ENCODE peak calls at places on chromosomes 4 and X, in eight cellular contexts. P, M, O, W, L, G, A and Y are unnamed samples.

GRCh38 chr4:158781963-158782362 is 13.1 kb downstream of the FNIP2 start:
- DNase-seq in P (no peak), M (no peak), O (no peak), W (no peak), L (no peak), G (no peak), A (no peak), Y (no peak)

GRCh38 chr4:149831656-149832208 is 16.1 kb upstream of the IQCM start:
- DNase-seq in P (no peak), M (peak; percentile 61), O (no peak), W (no peak), L (no peak), G (no peak), A (no peak), Y (no peak)

GRCh38 chr4:121156822-121157769 is 7.0 kb downstream of the TNIP3 start:
- DNase-seq in P (no peak), M (peak; percentile 11), O (peak; percentile 26), W (no peak), L (peak; percentile 24), G (peak; percentile 89), A (no peak), Y (peak; percentile 39)

GRCh38 chr4:13860126-13860525 is 232.6 kb upstream of the BOD1L1 start:
- DNase-seq in P (no peak), M (peak; percentile 7), O (no peak), W (no peak), L (peak; percentile 10), G (peak; percentile 5), A (no peak), Y (no peak)

GRCh38 chrX:96424007-96424406 is 260.6 kb upstream of the DIAPH2 start:
- DNase-seq in P (no peak), M (peak; percentile 11), O (no peak), W (no peak), L (peak; percentile 58), G (peak; percentile 74), A (no peak), Y (no peak)

GRCh38 chrX:136747003-136747986 is 33.4 kb downstream of the ARHGEF6 start:
- DNase-seq in P (no peak), M (no peak), O (no peak), W (no peak), L (no peak), G (peak; percentile 63), A (no peak), Y (no peak)

GRCh38 chrX:45781901-45782553 is 581.4 kb upstream of the DIPK2B start:
- DNase-seq in P (no peak), M (peak; percentile 78), O (no peak), W (no peak), L (peak; percentile 80), G (peak; percentile 73), A (peak; percentile 73), Y (no peak)

GRCh38 chr4:3183008-3183407 is 66.0 kb upstream of the MSANTD1 start:
- DNase-seq in P (no peak), M (no peak), O (no peak), W (no peak), L (no peak), G (no peak), A (no peak), Y (no peak)

GRCh38 chr4:3873446-3874415 is 107.5 kb downstream of the ADRA2C start:
- DNase-seq in P (no peak), M (no peak), O (no peak), W (no peak), L (no peak), G (no peak), A (no peak), Y (no peak)

GRCh38 chrX:1661048-1661921 is 46.4 kb downstream of the ASMT start:
- DNase-seq in P (no peak), M (no peak), O (peak; percentile 81), W (no peak), L (no peak), G (peak; percentile 89), A (no peak), Y (peak; percentile 25)

GRCh38 chrX:96909291-96909690 is 25.6 kb downstream of the RPA4 start:
- DNase-seq in P (no peak), M (no peak), O (no peak), W (no peak), L (peak; percentile 52), G (no peak), A (peak; percentile 51), Y (no peak)

GRCh38 chr4:8914461-8915171 is 43.0 kb upstream of the HMX1 start:
- DNase-seq in P (no peak), M (no peak), O (no peak), W (peak; percentile 46), L (no peak), G (peak; percentile 2), A (no peak), Y (peak; percentile 15)

GRCh38 chrX:71998836-71999509 is 88.3 kb downstream of the NHSL2 start:
- DNase-seq in P (no peak), M (peak; percentile 63), O (peak; percentile 23), W (no peak), L (peak; percentile 36), G (peak; percentile 55), A (no peak), Y (peak; percentile 38)

GRCh38 chrX:69133561-69134542 is 31.4 kb downstream of the PJA1 start:
- DNase-seq in P (no peak), M (peak; percentile 79), O (no peak), W (no peak), L (peak; percentile 67), G (peak; percentile 25), A (peak; percentile 63), Y (no peak)

GRCh38 chrX:153668423-153669173 is 5.0 kb downstream of the PNCK start:
- DNase-seq in P (no peak), M (no peak), O (no peak), W (no peak), L (no peak), G (no peak), A (no peak), Y (no peak)

GRCh38 chr4:107818301-107818910 is 6.3 kb upstream of the SGMS2 start:
- DNase-seq in P (no peak), M (peak; percentile 14), O (no peak), W (no peak), L (no peak), G (peak; percentile 42), A (peak; percentile 44), Y (no peak)

GRCh38 chr4:105061136-105061696 is 85.5 kb upstream of the TET2 start:
- DNase-seq in P (no peak), M (peak; percentile 85), O (peak; percentile 16), W (no peak), L (peak; percentile 94), G (peak; percentile 91), A (peak; percentile 36), Y (no peak)

GRCh38 chr4:153514001-153514526 is 47.9 kb downstream of the TMEM131L start:
- DNase-seq in P (no peak), M (peak; percentile 43), O (no peak), W (no peak), L (peak; percentile 96), G (no peak), A (peak; percentile 84), Y (no peak)

GRCh38 chrX:96685205-96686099 is 810 bp downstream of the DIAPH2 start:
- DNase-seq in P (no peak), M (peak; percentile 55), O (peak; percentile 17), W (no peak), L (peak; percentile 55), G (peak; percentile 90), A (peak; percentile 45), Y (peak; percentile 41)

GRCh38 chrX:69535661-69536060 is 31.5 kb downstream of the NALF2 start:
- DNase-seq in P (no peak), M (no peak), O (no peak), W (no peak), L (no peak), G (no peak), A (no peak), Y (no peak)

GRCh38 chrX:19839770-19840254 is 47.6 kb downstream of the SH3KBP1 start:
- DNase-seq in P (no peak), M (peak; percentile 72), O (no peak), W (no peak), L (no peak), G (peak; percentile 77), A (no peak), Y (no peak)

GRCh38 chr4:17376205-17376604 is 135.7 kb downstream of the QDPR start:
- DNase-seq in P (no peak), M (no peak), O (no peak), W (no peak), L (peak; percentile 78), G (no peak), A (peak; percentile 22), Y (no peak)

GRCh38 chr4:48262926-48263325 is 6.7 kb downstream of the TEC start:
- DNase-seq in P (no peak), M (no peak), O (no peak), W (no peak), L (no peak), G (peak; percentile 25), A (peak; percentile 80), Y (peak; percentile 28)

GRCh38 chr4:184911310-184911709 is 85.5 kb upstream of the ACSL1 start:
- DNase-seq in P (no peak), M (peak; percentile 76), O (no peak), W (no peak), L (peak; percentile 51), G (no peak), A (peak; percentile 5), Y (no peak)

GRCh38 chrX:119391279-119391678 is 7.9 kb upstream of the SLC25A43 start:
- DNase-seq in P (no peak), M (peak; percentile 62), O (no peak), W (no peak), L (peak; percentile 51), G (peak; percentile 46), A (peak; percentile 27), Y (no peak)

GRCh38 chr4:82562553-82562854 is 716 bp upstream of the TMEM150C start:
- DNase-seq in P (no peak), M (no peak), O (no peak), W (no peak), L (no peak), G (no peak), A (no peak), Y (no peak)
- H3K4me3 ChIP-seq in P (no peak overlapping the region), M (peak overlapping the region; percentile 61), O (no peak overlapping the region), W (no peak overlapping the region), L (no peak overlapping the region), G (no peak overlapping the region), A (peak overlapping the region; percentile 51), Y (no peak overlapping the region)

GRCh38 chrX:23195097-23195496 is 139.6 kb upstream of the PTCHD1 start:
- DNase-seq in P (no peak), M (no peak), O (no peak), W (no peak), L (no peak), G (no peak), A (no peak), Y (no peak)
- TF ChIP-seq CTCF in P (no peak), M (no peak), O (no peak), W (no peak), L (no peak), G (no peak), A (no peak), Y (no peak)

GRCh38 chr4:113997206-113997605 is 17.8 kb upstream of the ARSJ start:
- DNase-seq in P (no peak), M (no peak), O (no peak), W (no peak), L (no peak), G (no peak), A (no peak), Y (no peak)
- H3K4me3 ChIP-seq in P (no peak overlapping the region), M (peak overlapping the region; percentile 40), O (no peak overlapping the region), W (no peak overlapping the region), L (no peak overlapping the region), G (no peak overlapping the region), A (no peak overlapping the region), Y (no peak overlapping the region)

GRCh38 chr4:12723849-12724447 is 760.2 kb downstream of the RAB28 start:
- DNase-seq in P (no peak), M (no peak), O (no peak), W (no peak), L (peak; percentile 10), G (no peak), A (no peak), Y (no peak)

GRCh38 chr4:12729384-12729783 is 754.8 kb downstream of the RAB28 start:
- DNase-seq in P (peak; percentile 2), M (peak; percentile 35), O (no peak), W (no peak), L (peak; percentile 45), G (peak; percentile 41), A (peak; percentile 24), Y (no peak)

GRCh38 chr4:12724520-12724919 is 759.6 kb downstream of the RAB28 start:
- DNase-seq in P (no peak), M (peak; percentile 24), O (no peak), W (no peak), L (peak; percentile 22), G (peak; percentile 42), A (no peak), Y (no peak)
- TF ChIP-seq CTCF in P (no peak), M (peak; percentile 69), O (peak; percentile 28), W (no peak), L (peak; percentile 55), G (peak; percentile 54), A (peak; percentile 44), Y (peak; percentile 26)